ENCODE peak calls at places on chromosomes 2 and 18, in four cellular contexts. C is psoas muscle, B is endothelial cell of umbilical vein, O is SK-N-SH. R is an unnamed sample.
A peak's percentile ranks its signal among the peaks of the same experiment; 100 is the strongest.

GRCh38 chr18:75154259-75154658 is 54.7 kb downstream of the PTGR3 start:
- DNase-seq in C (no peak), B (no peak), O (no peak), R (no peak)

GRCh38 chr2:156810094-156810493 is 373.9 kb downstream of the GPD2 start:
- DNase-seq in C (no peak), B (no peak), O (no peak), R (no peak)

GRCh38 chr2:66430906-66431619 is 3.9 kb upstream of the MEIS1 start:
- DNase-seq in C (no peak), B (no peak), O (no peak), R (no peak)

GRCh38 chr2:70580352-70580751 is 26.7 kb upstream of the TGFA start:
- DNase-seq in C (no peak), B (no peak), O (no peak), R (no peak)

GRCh38 chr2:105536175-105536574 is 137.3 kb upstream of the FHL2 start:
- DNase-seq in C (no peak), B (no peak), O (no peak), R (no peak)

GRCh38 chr2:120978359-120979050 is 242.8 kb downstream of the GLI2 start:
- DNase-seq in C (no peak), B (no peak), O (no peak), R (no peak)

GRCh38 chr18:31511098-31511497 is 13.1 kb downstream of the DSG2 start:
- DNase-seq in C (no peak), B (no peak), O (no peak), R (no peak)

GRCh38 chr2:30629866-30630265 is 177.4 kb downstream of the CAPN13 start:
- DNase-seq in C (no peak), B (no peak), O (no peak), R (no peak)

GRCh38 chr2:80028051-80028450 is 276.5 kb downstream of the LRRTM1 start:
- DNase-seq in C (no peak), B (no peak), O (no peak), R (no peak)

GRCh38 chr18:79487198-79488165 is 91.8 kb downstream of the NFATC1 start:
- DNase-seq in C (peak; percentile 50), B (no peak), O (no peak), R (no peak)

GRCh38 chr2:209422191-209422754 is 1.6 kb upstream of the MAP2 start:
- DNase-seq in C (no peak), B (no peak), O (no peak), R (no peak)

GRCh38 chr2:46847185-46847710 is 68.4 kb downstream of the MCFD2 start:
- DNase-seq in C (peak; percentile 85), B (peak; percentile 96), O (peak; percentile 91), R (peak; percentile 94)

GRCh38 chr2:127935337-127935736 is 49.6 kb upstream of the AMMECR1L start:
- DNase-seq in C (no peak), B (no peak), O (no peak), R (no peak)

GRCh38 chr18:61908661-61909060 is 15.9 kb upstream of the RNF152 start:
- DNase-seq in C (no peak), B (no peak), O (no peak), R (no peak)

GRCh38 chr2:102126169-102126568 is 16.4 kb upstream of the IL1R1 start:
- DNase-seq in C (no peak), B (no peak), O (no peak), R (no peak)

DNA sequence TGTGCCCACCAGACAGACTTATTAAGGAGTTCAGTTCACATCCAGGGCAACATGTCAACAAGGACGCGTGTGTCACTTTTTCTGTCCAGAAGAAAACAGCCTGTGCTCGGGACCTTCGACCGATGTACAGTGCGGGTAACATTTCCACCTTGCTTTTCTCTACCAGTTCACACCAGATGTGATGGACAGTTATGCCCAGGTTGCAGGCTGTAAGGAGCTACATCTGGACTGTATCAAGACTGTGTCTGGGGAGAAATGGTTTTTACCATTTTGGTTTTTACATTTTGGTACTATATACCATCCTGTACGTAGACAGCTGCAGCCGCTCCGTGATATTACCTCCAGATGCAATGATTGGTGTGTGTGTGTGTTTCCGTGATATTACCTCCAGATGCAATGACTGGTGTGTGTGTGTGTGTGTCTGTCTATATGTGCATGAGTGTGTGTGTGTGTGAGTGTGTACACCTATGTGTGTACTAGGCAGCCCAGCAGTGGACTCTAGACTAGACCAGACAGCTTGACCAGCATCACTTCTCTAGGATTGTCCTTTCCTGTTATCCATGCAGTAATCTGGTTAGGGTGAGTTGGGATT is 118.0 kb downstream of the COL6A3 start:
- DNase-seq in C (no peak), B (no peak), O (no peak), R (no peak)
- H3K4me1 ChIP-seq in C (peaks cover 38% of the 10 kb centered on the region), B (peaks cover 29% of the 10 kb centered on the region), O (peaks cover 42% of the 10 kb centered on the region), R (no peaks in the 10 kb centered on the region)

DNA sequence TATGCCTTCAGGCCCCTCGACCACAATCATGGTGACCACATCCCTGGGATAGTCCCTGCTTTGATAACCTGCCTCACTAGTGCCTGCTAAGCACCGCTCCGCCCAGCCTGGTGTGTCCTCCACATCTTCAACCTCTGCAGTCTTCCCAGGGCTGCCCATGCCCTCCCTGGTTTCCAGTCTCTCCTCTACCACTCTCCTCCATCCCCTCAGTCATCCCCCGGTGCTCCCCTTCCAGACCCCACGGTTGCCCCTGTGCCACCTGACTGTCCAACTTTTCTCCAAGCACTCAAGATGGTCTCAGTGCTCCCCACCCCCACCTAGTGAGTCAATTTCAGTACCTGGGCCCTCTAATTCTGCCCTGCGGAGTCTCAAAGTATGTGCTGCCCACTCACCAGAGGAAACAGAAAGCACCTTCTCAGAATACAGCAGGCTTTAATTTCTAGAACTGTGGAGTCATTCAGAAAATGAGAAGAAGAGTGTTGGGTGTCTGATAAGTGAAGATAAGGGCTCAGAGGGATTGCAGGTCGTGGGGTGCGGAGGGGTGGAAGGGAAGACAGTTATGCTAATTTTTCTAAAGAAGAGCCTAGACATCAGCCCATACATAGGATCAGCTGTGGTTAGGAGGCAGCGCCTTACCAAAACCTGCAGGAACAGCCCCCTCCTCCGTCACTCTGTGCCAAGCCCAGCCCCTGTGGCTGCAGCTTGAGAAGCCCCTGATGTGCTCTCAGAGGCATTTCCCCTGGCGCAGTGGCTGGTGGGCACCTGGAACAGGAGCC is 53.6 kb upstream of the CAB39 start:
- DNase-seq in C (no peak), B (no peak), O (no peak), R (no peak)
- H3K4me1 ChIP-seq in C (peaks cover 7% of the 10 kb centered on the region), B (peaks cover 4% of the 10 kb centered on the region), O (no peaks in the 10 kb centered on the region), R (no peaks in the 10 kb centered on the region)

GRCh38 chr2:85890522-85891176 is 1.9 kb upstream of the ST3GAL5 start:
- DNase-seq in C (no peak), B (no peak), O (no peak), R (no peak)
- H3K4me1 ChIP-seq in C (peaks cover 31% of the 10 kb centered on the region), B (peaks cover 36% of the 10 kb centered on the region), O (peaks cover 18% of the 10 kb centered on the region), R (no peaks in the 10 kb centered on the region)

GRCh38 chr2:238599549-238600505 is 173.1 kb downstream of the ASB1 start:
- DNase-seq in C (no peak), B (no peak), O (no peak), R (no peak)
- H3K4me1 ChIP-seq in C (peaks cover 6% of the 10 kb centered on the region), B (peaks cover 10% of the 10 kb centered on the region), O (no peaks in the 10 kb centered on the region), R (no peaks in the 10 kb centered on the region)

GRCh38 chr2:231554327-231554726 is 24.1 kb upstream of the NMUR1 start:
- DNase-seq in C (no peak), B (peak; percentile 52), O (no peak), R (no peak)

GRCh38 chr2:231557571-231558217 is 27.4 kb upstream of the NMUR1 start:
- DNase-seq in C (peak; percentile 86), B (peak; percentile 74), O (peak; percentile 79), R (peak; percentile 62)

GRCh38 chr2:231556981-231557380 is 26.7 kb upstream of the NMUR1 start:
- DNase-seq in C (no peak), B (no peak), O (no peak), R (no peak)

GRCh38 chr2:231552752-231553151 is 22.5 kb upstream of the NMUR1 start:
- DNase-seq in C (no peak), B (no peak), O (no peak), R (no peak)

DNA sequence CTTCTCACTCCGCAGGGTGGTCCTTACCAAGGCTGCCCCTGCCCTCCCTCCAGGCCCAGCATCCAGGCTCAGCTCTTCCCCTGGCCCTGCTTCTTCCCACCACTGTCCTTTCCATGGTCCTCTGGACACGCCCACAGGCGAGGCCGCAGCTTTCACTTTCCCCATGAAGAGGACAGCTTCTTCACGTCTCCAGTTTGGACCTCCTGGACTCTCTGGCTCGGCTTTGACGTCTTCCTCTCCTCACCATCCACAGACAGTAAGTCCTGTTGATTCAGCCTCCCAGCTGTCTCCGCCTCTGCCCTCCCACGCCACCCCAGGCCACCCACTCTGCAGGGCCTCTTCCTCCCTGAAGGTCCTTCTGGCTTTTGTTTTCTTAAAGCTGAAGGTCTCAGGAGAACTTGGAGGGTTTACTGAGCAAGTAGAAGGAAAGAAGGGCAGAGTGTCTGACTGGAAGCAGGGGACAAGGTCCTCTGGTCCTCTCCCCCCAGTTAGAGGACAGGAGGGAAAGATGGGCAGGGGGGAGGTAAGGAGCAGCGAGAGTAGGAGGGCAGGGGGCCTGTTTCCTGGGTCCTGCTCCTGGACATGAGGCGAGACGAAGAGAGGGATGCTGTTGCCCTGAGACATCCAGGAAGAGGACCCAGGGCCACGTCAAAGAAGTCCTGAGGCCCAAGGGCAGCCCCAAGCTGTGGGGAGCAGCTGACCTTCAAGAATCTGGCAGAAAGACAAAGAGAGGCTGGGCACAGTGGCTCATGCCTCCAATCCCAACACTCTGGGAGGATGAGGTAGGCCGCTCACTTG is 24.7 kb upstream of the NMUR1 start:
- DNase-seq in C (peak; percentile 68), B (peak; percentile 42), O (no peak), R (peak; percentile 53)
- H3K4me1 ChIP-seq in C (peaks cover 3% of the 10 kb centered on the region), B (peaks cover 5% of the 10 kb centered on the region), O (no peaks in the 10 kb centered on the region), R (no peaks in the 10 kb centered on the region)

GRCh38 chr2:20633794-20634259 is 17.1 kb downstream of the HS1BP3 start:
- DNase-seq in C (peak; percentile 66), B (peak; percentile 26), O (no peak), R (peak; percentile 65)

GRCh38 chr2:20631617-20632307 is 19.1 kb downstream of the HS1BP3 start:
- DNase-seq in C (peak; percentile 28), B (no peak), O (no peak), R (peak; percentile 12)

GRCh38 chr2:20630967-20631366 is 19.9 kb downstream of the HS1BP3 start:
- DNase-seq in C (peak; percentile 23), B (no peak), O (no peak), R (no peak)

GRCh38 chr2:20633001-20633400 is 17.9 kb downstream of the HS1BP3 start:
- DNase-seq in C (peak; percentile 8), B (no peak), O (no peak), R (no peak)

GRCh38 chr2:20632446-20632990 is 18.4 kb downstream of the HS1BP3 start:
- DNase-seq in C (peak; percentile 25), B (no peak), O (no peak), R (peak; percentile 12)
- H3K4me1 ChIP-seq in C (peaks cover 20% of the 10 kb centered on the region), B (peaks cover 20% of the 10 kb centered on the region), O (peaks cover 26% of the 10 kb centered on the region), R (peaks cover 19% of the 10 kb centered on the region)

DNA sequence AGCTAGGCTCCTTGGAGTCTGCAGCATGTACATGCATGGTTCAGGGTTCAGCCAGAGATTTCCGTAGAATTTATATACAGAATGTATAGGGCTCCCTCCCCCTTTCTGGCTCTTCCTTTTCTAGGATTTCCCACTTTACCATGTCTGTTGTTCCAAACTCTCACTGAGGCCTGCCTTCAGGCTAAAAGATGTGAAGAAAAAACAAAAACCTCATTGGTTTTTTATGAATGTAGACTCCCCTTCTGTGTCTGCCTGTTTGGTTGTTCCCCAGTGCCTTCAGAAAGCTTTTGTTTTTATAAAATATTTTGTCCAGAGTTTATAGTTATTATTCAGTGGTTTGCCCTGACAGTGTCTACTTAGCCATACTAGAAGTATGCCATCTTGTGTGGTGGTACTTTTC is 3.6 kb downstream of the NDUFV2 start:
- DNase-seq in C (no peak), B (no peak), O (no peak), R (no peak)
- H3K4me1 ChIP-seq in C (peaks cover 78% of the 10 kb centered on the region), B (peaks cover 46% of the 10 kb centered on the region), O (peaks cover 27% of the 10 kb centered on the region), R (peaks cover 75% of the 10 kb centered on the region)